ENCODE peak calls at places on chromosomes 4 and X, in six cellular contexts. Q is CD4-positive, alpha-beta memory T cell; E is MM.1S; V is heart right ventricle; F is aorta; N is mucosa of descending colon. A is an unnamed sample. For H3K4me1 and H3K9me3, the result is how much of the 10 kb centered on the place peaks cover.

GRCh38 chr4:74111990-74112389 is 13.0 kb upstream of the CXCL2 start:
- DNase-seq in Q (no peak), E (no peak), V (peak), F (no peak), N (no peak), A (peak)

GRCh38 chr4:3819210-3819919 is 53.2 kb downstream of the ADRA2C start:
- DNase-seq in Q (no peak), E (no peak), V (no peak), F (peak), N (peak), A (no peak)

GRCh38 chrX:134631404-134632346 is 26.6 kb downstream of the PLAC1 start:
- DNase-seq in Q (no peak), E (no peak), V (no peak), F (no peak), N (no peak), A (no peak)

GRCh38 chr4:14906805-14907204 is 95.5 kb upstream of the CPEB2 start:
- DNase-seq in Q (no peak), E (no peak), V (no peak), F (no peak), N (no peak), A (no peak)

GRCh38 chr4:47118192-47118879 is 87.0 kb downstream of the GABRB1 start:
- DNase-seq in Q (no peak), E (no peak), V (no peak), F (no peak), N (no peak), A (no peak)

GRCh38 chrX:112769034-112769433 is 71.6 kb downstream of the AMOT start:
- DNase-seq in Q (no peak), E (no peak), V (no peak), F (no peak), N (no peak), A (no peak)

GRCh38 chr4:45662996-45663395 is 460.9 kb downstream of the GABRG1 start:
- DNase-seq in Q (no peak), E (no peak), V (peak), F (no peak), N (no peak), A (no peak)

GRCh38 chrX:17846045-17846444 is 15.1 kb downstream of the RAI2 start:
- DNase-seq in Q (no peak), E (no peak), V (no peak), F (no peak), N (no peak), A (no peak)

GRCh38 chr4:158769175-158769831 is 477 bp downstream of the FNIP2 start:
- DNase-seq in Q (peak), E (peak), V (no peak), F (peak), N (peak), A (peak)

GRCh38 chr4:168711197-168712120 is 214.6 kb downstream of the PALLD start:
- DNase-seq in Q (no peak), E (no peak), V (no peak), F (peak), N (no peak), A (no peak)

GRCh38 chrX:39527045-39527444 is 570.7 kb downstream of the BCOR start:
- DNase-seq in Q (no peak), E (no peak), V (no peak), F (no peak), N (no peak), A (no peak)

GRCh38 chr4:147192679-147193078 is 247.0 kb upstream of the TTC29 start:
- DNase-seq in Q (no peak), E (no peak), V (no peak), F (no peak), N (no peak), A (no peak)

GRCh38 chr4:129213692-129214091 is 117.7 kb downstream of the C4orf33 start:
- DNase-seq in Q (no peak), E (no peak), V (peak), F (no peak), N (no peak), A (no peak)

GRCh38 chr4:176875026-176875425 is 82.3 kb upstream of the VEGFC start:
- DNase-seq in Q (no peak), E (no peak), V (no peak), F (no peak), N (no peak), A (no peak)

GRCh38 chr4:92091335-92091734 is 212.4 kb upstream of the GRID2 start:
- DNase-seq in Q (no peak), E (peak), V (no peak), F (no peak), N (no peak), A (no peak)

GRCh38 chr4:67456577-67457196 is 88.6 kb downstream of the CENPC start:
- DNase-seq in Q (no peak), E (no peak), V (no peak), F (no peak), N (no peak), A (no peak)

GRCh38 chr4:16262188-16262587 is 35.9 kb upstream of the TAPT1 start:
- DNase-seq in Q (peak), E (no peak), V (no peak), F (no peak), N (no peak), A (no peak)

GRCh38 chr4:148444296-148445070 is 2.3 kb upstream of the NR3C2 start:
- DNase-seq in Q (peak), E (peak), V (peak), F (peak), N (peak), A (peak)

GRCh38 chr4:7328913-7329638 is 105.7 kb downstream of the PSAPL1 start:
- DNase-seq in Q (no peak), E (no peak), V (peak), F (peak), N (peak), A (peak)

GRCh38 chr4:90857081-90857820 is 730.1 kb downstream of the CCSER1 start:
- DNase-seq in Q (no peak), E (no peak), V (no peak), F (no peak), N (no peak), A (no peak)

GRCh38 chrX:47497274-47497673 is 14.3 kb upstream of the ZNF41 start:
- DNase-seq in Q (no peak), E (peak), V (no peak), F (no peak), N (no peak), A (no peak)

GRCh38 chrX:111363741-111364140 is 48.3 kb downstream of the DCX start:
- DNase-seq in Q (no peak), E (no peak), V (no peak), F (no peak), N (no peak), A (no peak)

GRCh38 chrX:49877397-49878101 is 1.7 kb upstream of the USP27X start:
- DNase-seq in Q (no peak), E (no peak), V (no peak), F (no peak), N (no peak), A (no peak)

GRCh38 chrX:25019707-25020390 is 4.1 kb upstream of the ARX start:
- DNase-seq in Q (no peak), E (no peak), V (no peak), F (no peak), N (no peak), A (no peak)

GRCh38 chr4:183645326-183645725 is 13.7 kb downstream of the RWDD4 start:
- DNase-seq in Q (no peak), E (no peak), V (no peak), F (no peak), N (no peak), A (no peak)

GRCh38 chrX:64204252-64204651 is 1.3 kb downstream of the AMER1 start:
- DNase-seq in Q (no peak), E (no peak), V (no peak), F (peak), N (peak), A (peak)

GRCh38 chrX:71919436-71919835 is 8.8 kb downstream of the NHSL2 start:
- DNase-seq in Q (no peak), E (no peak), V (no peak), F (no peak), N (no peak), A (no peak)

GRCh38 chrX:57265126-57265525 is 21.4 kb upstream of the FAAH2 start:
- DNase-seq in Q (no peak), E (no peak), V (no peak), F (no peak), N (no peak), A (no peak)

GRCh38 chr4:112793033-112793432 is 156.1 kb downstream of the LARP7 start:
- DNase-seq in Q (no peak), E (no peak), V (no peak), F (no peak), N (no peak), A (no peak)

GRCh38 chrX:138748480-138748879 is 37.0 kb upstream of the FGF13 start:
- DNase-seq in Q (no peak), E (peak), V (no peak), F (no peak), N (no peak), A (no peak)

GRCh38 chr4:169464080-169464479 is 148.3 kb downstream of the NEK1 start:
- DNase-seq in Q (no peak), E (peak), V (no peak), F (no peak), N (no peak), A (no peak)

GRCh38 chrX:23879380-23880090 is 28.2 kb downstream of the APOO start:
- DNase-seq in Q (no peak), E (no peak), V (no peak), F (no peak), N (no peak), A (no peak)

GRCh38 chr4:145047151-145047550 is 50.8 kb downstream of the ANAPC10 start:
- DNase-seq in Q (no peak), E (no peak), V (no peak), F (no peak), N (no peak), A (no peak)

GRCh38 chr4:6610856-6611430 is 29.5 kb upstream of the MRFAP1 start:
- DNase-seq in Q (no peak), E (no peak), V (no peak), F (no peak), N (peak), A (no peak)

GRCh38 chr4:156952078-156952759 is 19.4 kb downstream of the PDGFC start:
- DNase-seq in Q (no peak), E (no peak), V (no peak), F (no peak), N (no peak), A (no peak)
- H3K4me1 ChIP-seq in Q (under half), E (under half), V (half or more), F (under half), N (under half), A (under half)

DNA sequence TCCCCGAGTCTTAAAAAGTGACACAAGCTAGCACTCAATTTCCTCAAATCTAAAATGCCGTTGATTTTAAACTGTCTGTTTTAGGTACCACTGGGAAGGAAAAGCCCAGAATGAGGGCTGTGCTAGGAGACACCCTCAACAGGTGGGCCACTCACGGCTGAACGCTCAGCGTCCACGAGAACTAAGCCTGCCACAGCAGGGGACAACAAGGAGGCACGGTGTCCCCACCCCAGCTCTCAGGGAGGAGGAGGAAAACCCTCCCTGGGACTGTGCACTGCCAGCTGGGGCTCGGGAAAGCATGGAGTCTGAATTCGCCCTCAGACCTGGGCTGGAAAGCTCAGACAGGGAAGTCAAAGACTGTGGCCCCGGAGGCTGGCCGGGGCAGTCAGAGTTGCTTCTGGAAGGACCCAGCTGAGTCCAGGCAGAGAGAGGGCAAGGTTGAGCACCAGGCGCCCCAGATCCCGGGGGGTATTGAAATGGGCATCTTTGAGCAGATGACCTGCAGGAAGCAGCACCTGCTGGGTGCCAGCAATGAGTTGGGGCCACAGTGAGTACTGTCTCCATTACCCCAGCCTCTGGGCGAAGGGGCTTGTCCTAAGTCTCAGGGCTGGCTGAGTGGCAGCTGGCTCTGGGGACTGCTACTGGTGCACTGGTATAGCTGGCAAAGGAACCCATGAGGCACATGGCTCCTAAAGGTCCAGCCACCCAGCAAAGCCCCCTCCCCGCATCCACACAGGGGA is 769 bp upstream of the CPZ start:
- DNase-seq in Q (no peak), E (no peak), V (no peak), F (peak), N (no peak), A (no peak)
- H3K4me3 ChIP-seq in Q (no peak), E (no peak), V (no peak), F (no peak), N (no peak), A (no peak)

DNA sequence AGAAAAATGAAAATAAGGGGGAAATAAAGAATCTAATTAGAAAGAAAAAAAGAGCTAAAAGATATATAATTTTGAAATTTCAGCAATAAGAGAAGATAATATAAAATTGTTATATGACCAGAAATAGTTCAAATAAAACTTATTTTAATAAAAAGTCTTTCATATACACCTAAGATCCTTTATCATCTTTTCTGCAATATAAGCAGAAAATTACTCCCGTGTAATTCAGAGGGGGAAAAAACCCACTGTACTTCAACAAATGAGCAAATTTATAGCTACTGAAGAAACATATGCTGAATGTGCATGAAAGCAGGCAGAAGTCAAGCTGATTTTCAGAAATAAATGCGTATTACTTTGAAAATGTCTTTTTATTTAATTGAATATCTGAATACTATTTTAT is 771.3 kb downstream of the FAT4 start:
- DNase-seq in Q (no peak), E (no peak), V (no peak), F (no peak), N (no peak), A (no peak)
- H3K9me3 ChIP-seq in Q (under half), E (under half), V (under half), F (under half), N (under half), A (under half)

GRCh38 chr4:39526283-39526682 is 956 bp downstream of the UGDH start:
- DNase-seq in Q (peak), E (no peak), V (no peak), F (no peak), N (no peak), A (no peak)
- H3K4me1 ChIP-seq in Q (under half), E (under half), V (under half), F (under half), N (under half), A (under half)

GRCh38 chrX:107775000-107775733 is 420 bp downstream of the TSC22D3 start:
- DNase-seq in Q (no peak), E (no peak), V (no peak), F (no peak), N (no peak), A (no peak)

GRCh38 chrX:107769581-107770317 is 5.8 kb downstream of the TSC22D3 start:
- DNase-seq in Q (no peak), E (no peak), V (no peak), F (no peak), N (no peak), A (no peak)

GRCh38 chrX:107775734-107776511 is at the start of gene TSC22D3:
- DNase-seq in Q (peak), E (peak), V (peak), F (peak), N (peak), A (peak)

GRCh38 chrX:107773906-107774435 is 1.6 kb downstream of the TSC22D3 start:
- DNase-seq in Q (no peak), E (no peak), V (no peak), F (no peak), N (no peak), A (no peak)

DNA sequence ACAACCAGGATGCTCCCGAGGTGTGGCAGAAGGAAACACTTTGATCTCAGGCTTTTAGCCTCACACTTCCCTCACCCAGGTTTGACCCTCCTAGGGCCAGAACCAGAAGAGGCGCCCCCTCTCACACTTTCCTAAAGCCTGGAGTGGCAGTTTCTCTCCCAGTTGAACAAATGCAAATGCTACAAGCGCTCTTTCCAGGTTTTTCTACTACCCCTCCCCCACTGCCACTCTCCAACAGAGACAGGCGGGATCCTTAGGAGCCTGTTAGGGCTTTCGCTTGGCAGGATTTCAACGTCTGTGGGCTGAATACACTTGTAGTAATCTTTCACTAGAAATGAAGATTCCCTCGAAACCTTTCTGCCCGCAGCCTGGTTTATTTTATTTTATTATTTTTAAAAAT is 2.4 kb downstream of the TSC22D3 start:
- DNase-seq in Q (no peak), E (no peak), V (no peak), F (no peak), N (no peak), A (no peak)
- H3K4me3 ChIP-seq in Q (no peak), E (no peak), V (peak), F (no peak), N (no peak), A (peak)

GRCh38 chrX:1094934-1095333 is 117.5 kb downstream of the CRLF2 start:
- DNase-seq in Q (no peak), E (no peak), V (no peak), F (no peak), N (no peak), A (no peak)
- H3K9me3 ChIP-seq in Q (under half), E (under half), V (under half), F (under half), N (under half), A (under half)

A was measured in upper lobe of right lung.